ENCODE peak calls at places on chromosomes 5 and 9, in ten cellular contexts. A is posterior cingulate gyrus, X is NCI-H1417 treated with DMSO at 0.1 percent for 48 hours, J is endothelial cell of umbilical vein, K is T-helper 9 cell, U is hypothalamus, R is occipital lobe, C is tibial nerve, Y is SW 1271, L is adipocyte. N is an unnamed sample.

GRCh38 chr5:77180167-77181081 is 30.1 kb upstream of the PDE8B start:
- DNase-seq in C (no peak), R (no peak), Y (no peak), A (peak; percentile 24), J (no peak), K (no peak), X (no peak), U (no peak), L (peak; percentile 30), N (no peak)

GRCh38 chr5:129094924-129095797 is 612 bp downstream of the ISOC1 start:
- DNase-seq in R (peak; percentile 57), L (peak; percentile 77), K (peak; percentile 33), J (peak; percentile 24), X (no peak), U (no peak), A (peak; percentile 20), Y (peak; percentile 69), C (peak; percentile 14), N (no peak)

GRCh38 chr5:97182571-97183099 is 412 bp downstream of the RIOK2 start:
- DNase-seq in U (no peak), J (no peak), A (no peak), Y (no peak), R (no peak), L (peak; percentile 43), X (no peak), K (no peak), C (no peak), N (no peak)

GRCh38 chr9:27437652-27438373 is 86.3 kb upstream of the IFNK start:
- DNase-seq in R (no peak), K (no peak), U (no peak), A (no peak), X (no peak), L (peak; percentile 4), J (no peak), C (no peak), Y (no peak), N (no peak)

GRCh38 chr9:113963017-113963620 is 87.0 kb downstream of the ZNF618 start:
- DNase-seq in A (no peak), L (peak; percentile 64), U (no peak), K (no peak), X (no peak), C (no peak), R (no peak), J (peak; percentile 64), Y (peak; percentile 12), N (no peak)

GRCh38 chr9:111870774-111871542 is 25.7 kb upstream of the UGCG start:
- DNase-seq in K (no peak), J (no peak), C (no peak), A (no peak), Y (no peak), X (no peak), L (no peak), U (no peak), R (no peak), N (no peak)

GRCh38 chr5:71666321-71666720 is 52.8 kb upstream of the CARTPT start:
- DNase-seq in R (no peak), X (no peak), C (no peak), Y (no peak), U (no peak), A (no peak), J (no peak), L (no peak), K (no peak), N (no peak)

GRCh38 chr9:118331622-118332045 is 627.4 kb downstream of the TLR4 start:
- DNase-seq in X (no peak), L (no peak), J (no peak), R (peak; percentile 1), C (no peak), Y (no peak), U (no peak), K (no peak), A (no peak), N (no peak)

GRCh38 chr9:99955606-99956005 is 49.2 kb downstream of the STX17 start:
- DNase-seq in K (no peak), J (no peak), U (no peak), L (no peak), A (no peak), C (no peak), X (no peak), R (no peak), Y (no peak), N (no peak)

GRCh38 chr5:128038641-128039040 is 44.9 kb upstream of the SLC12A2 start:
- DNase-seq in J (peak; percentile 94), K (no peak), A (no peak), C (no peak), U (no peak), X (no peak), R (no peak), L (peak; percentile 57), Y (peak; percentile 41), N (no peak)

GRCh38 chr5:77635617-77636422 is 2.7 kb downstream of the OTP start:
- DNase-seq in A (no peak), C (no peak), K (no peak), J (no peak), U (no peak), X (no peak), R (no peak), L (no peak), Y (no peak), N (no peak)

GRCh38 chr5:124457101-124457500 is 289.3 kb downstream of the ZNF608 start:
- DNase-seq in K (no peak), R (no peak), J (no peak), U (no peak), X (no peak), L (no peak), A (no peak), Y (no peak), C (no peak), N (no peak)

GRCh38 chr5:179759961-179760541 is 27.4 kb downstream of the MAML1 start:
- DNase-seq in A (no peak), K (no peak), R (no peak), L (no peak), Y (no peak), X (no peak), U (no peak), J (no peak), C (no peak), N (no peak)

GRCh38 chr5:179858241-179858585 is 404 bp downstream of the MRNIP start:
- DNase-seq in C (no peak), K (peak; percentile 38), L (peak; percentile 68), Y (peak; percentile 61), X (peak; percentile 6), A (no peak), J (no peak), R (no peak), U (no peak), N (no peak)

GRCh38 chr9:91734371-91734981 is 215.6 kb downstream of the ROR2 start:
- DNase-seq in J (peak; percentile 39), C (peak; percentile 66), Y (peak; percentile 27), K (peak; percentile 60), L (peak; percentile 86), X (no peak), R (peak; percentile 12), U (no peak), A (peak; percentile 35), N (no peak)

GRCh38 chr9:137918331-137919094 is 40.9 kb downstream of the CACNA1B start:
- DNase-seq in K (no peak), X (no peak), A (no peak), R (peak; percentile 32), Y (no peak), C (no peak), J (no peak), U (no peak), L (no peak), N (no peak)

GRCh38 chr5:9196403-9197224 is 349.3 kb downstream of the SEMA5A start:
- DNase-seq in J (no peak), L (peak; percentile 33), U (no peak), X (no peak), C (no peak), R (peak; percentile 3), A (no peak), K (no peak), Y (no peak), N (no peak)

GRCh38 chr9:76366275-76366674 is 28.0 kb downstream of the RFK start:
- DNase-seq in K (no peak), J (no peak), A (no peak), R (no peak), L (no peak), Y (no peak), C (no peak), U (no peak), X (no peak), N (no peak)

GRCh38 chr5:66596791-66597757 is 881 bp downstream of the MAST4 start:
- DNase-seq in C (no peak), J (peak; percentile 20), K (no peak), X (peak; percentile 11), R (peak; percentile 21), U (no peak), A (peak; percentile 23), Y (no peak), L (peak; percentile 53), N (no peak)

GRCh38 chr5:106417163-106417562 is 1253.6 kb downstream of the EFNA5 start:
- DNase-seq in R (no peak), L (no peak), C (no peak), Y (no peak), A (no peak), K (no peak), X (no peak), U (no peak), J (no peak), N (no peak)

GRCh38 chr5:68068204-68068603 is 147.4 kb upstream of the PIK3R1 start:
- DNase-seq in U (no peak), C (no peak), A (no peak), L (no peak), X (no peak), J (no peak), K (no peak), R (no peak), Y (no peak), N (no peak)

GRCh38 chr9:69086312-69086711 is 50.8 kb downstream of the FXN start:
- DNase-seq in Y (no peak), L (no peak), A (no peak), K (no peak), C (no peak), U (no peak), X (no peak), R (no peak), J (no peak), N (no peak)

N was measured in thoracic aorta.